ENCODE peak calls at places on chromosomes 1 and 21, in six cellular contexts. One of them, this sample, is unnamed. For H3K4me1, the result is how much of the 10 kb centered on the place peaks cover.

GRCh38 chr1:94677714-94678113 is 136.2 kb upstream of the F3 start:
- DNase-seq in stomach: no peak
- DNase-seq in suprapubic skin: no peak
- DNase-seq in left ventricle myocardium inferior: no peak
- DNase-seq in osteoblast: no peak
- DNase-seq in mammary epithelial cell: no peak
- DNase-seq in this sample: no peak

GRCh38 chr1:178093958-178094751 is at the start of gene RASAL2:
- DNase-seq in mammary epithelial cell: peak
- DNase-seq in suprapubic skin: peak
- DNase-seq in osteoblast: peak
- DNase-seq in stomach: peak
- DNase-seq in left ventricle myocardium inferior: peak
- DNase-seq in this sample: no peak

GRCh38 chr1:30305061-30305460 is 418.3 kb downstream of the MATN1 start:
- DNase-seq in stomach: no peak
- DNase-seq in mammary epithelial cell: no peak
- DNase-seq in suprapubic skin: peak
- DNase-seq in osteoblast: no peak
- DNase-seq in left ventricle myocardium inferior: no peak
- DNase-seq in this sample: no peak

GRCh38 chr1:243710467-243710866 is 139.6 kb downstream of the AKT3 start:
- DNase-seq in osteoblast: no peak
- DNase-seq in suprapubic skin: no peak
- DNase-seq in mammary epithelial cell: no peak
- DNase-seq in stomach: no peak
- DNase-seq in left ventricle myocardium inferior: no peak
- DNase-seq in this sample: peak

GRCh38 chr1:25795955-25796806 is 3.8 kb upstream of the SELENON start:
- DNase-seq in left ventricle myocardium inferior: no peak
- DNase-seq in stomach: peak
- DNase-seq in osteoblast: no peak
- DNase-seq in mammary epithelial cell: peak
- DNase-seq in suprapubic skin: no peak
- DNase-seq in this sample: peak

GRCh38 chr1:160884579-160884978 is 401 bp downstream of the ITLN1 start:
- DNase-seq in mammary epithelial cell: no peak
- DNase-seq in osteoblast: no peak
- DNase-seq in suprapubic skin: no peak
- DNase-seq in left ventricle myocardium inferior: no peak
- DNase-seq in stomach: no peak
- DNase-seq in this sample: no peak

GRCh38 chr1:29684141-29684540 is 447.8 kb downstream of the PTPRU start:
- DNase-seq in osteoblast: no peak
- DNase-seq in mammary epithelial cell: no peak
- DNase-seq in stomach: no peak
- DNase-seq in suprapubic skin: peak
- DNase-seq in left ventricle myocardium inferior: no peak
- DNase-seq in this sample: no peak

GRCh38 chr1:156160744-156161181 is 7.4 kb downstream of the SEMA4A start:
- DNase-seq in stomach: peak
- DNase-seq in left ventricle myocardium inferior: peak
- DNase-seq in osteoblast: peak
- DNase-seq in mammary epithelial cell: no peak
- DNase-seq in suprapubic skin: peak
- DNase-seq in this sample: no peak

GRCh38 chr1:220906561-220907334 is 27.5 kb downstream of the HLX start:
- DNase-seq in left ventricle myocardium inferior: no peak
- DNase-seq in suprapubic skin: no peak
- DNase-seq in stomach: no peak
- DNase-seq in osteoblast: no peak
- DNase-seq in mammary epithelial cell: peak
- DNase-seq in this sample: no peak

GRCh38 chr21:41160036-41160435 is 7.9 kb upstream of the BACE2 start:
- DNase-seq in mammary epithelial cell: no peak
- DNase-seq in suprapubic skin: no peak
- DNase-seq in left ventricle myocardium inferior: no peak
- DNase-seq in stomach: no peak
- DNase-seq in osteoblast: peak
- DNase-seq in this sample: no peak

GRCh38 chr21:44059710-44060109 is 47.5 kb upstream of the PWP2 start:
- DNase-seq in mammary epithelial cell: no peak
- DNase-seq in osteoblast: peak
- DNase-seq in stomach: no peak
- DNase-seq in suprapubic skin: peak
- DNase-seq in left ventricle myocardium inferior: no peak
- DNase-seq in this sample: no peak

GRCh38 chr21:36973986-36974850 is 7.7 kb upstream of the HLCS start:
- DNase-seq in suprapubic skin: no peak
- DNase-seq in stomach: no peak
- DNase-seq in left ventricle myocardium inferior: no peak
- DNase-seq in osteoblast: no peak
- DNase-seq in mammary epithelial cell: no peak
- DNase-seq in this sample: no peak

GRCh38 chr1:183023146-183023600 is at the start of gene LAMC1:
- DNase-seq in left ventricle myocardium inferior: peak
- DNase-seq in stomach: peak
- DNase-seq in mammary epithelial cell: peak
- DNase-seq in osteoblast: peak
- DNase-seq in suprapubic skin: peak
- DNase-seq in this sample: peak

GRCh38 chr1:164640673-164641352 is 81.8 kb downstream of the PBX1 start:
- DNase-seq in left ventricle myocardium inferior: no peak
- DNase-seq in osteoblast: no peak
- DNase-seq in stomach: peak
- DNase-seq in mammary epithelial cell: no peak
- DNase-seq in suprapubic skin: no peak
- DNase-seq in this sample: no peak

GRCh38 chr1:62834400-62834987 is 50.6 kb downstream of the ATG4C start:
- DNase-seq in mammary epithelial cell: no peak
- DNase-seq in left ventricle myocardium inferior: no peak
- DNase-seq in stomach: no peak
- DNase-seq in suprapubic skin: no peak
- DNase-seq in osteoblast: no peak
- DNase-seq in this sample: no peak

GRCh38 chr21:45074818-45075605 is 632 bp downstream of the ADARB1 start:
- DNase-seq in osteoblast: no peak
- DNase-seq in mammary epithelial cell: peak
- DNase-seq in stomach: peak
- DNase-seq in left ventricle myocardium inferior: no peak
- DNase-seq in suprapubic skin: no peak
- DNase-seq in this sample: peak

GRCh38 chr1:53295295-53295694 is 32.6 kb downstream of the LRP8 start:
- DNase-seq in mammary epithelial cell: no peak
- DNase-seq in osteoblast: no peak
- DNase-seq in left ventricle myocardium inferior: no peak
- DNase-seq in suprapubic skin: no peak
- DNase-seq in stomach: no peak
- DNase-seq in this sample: no peak

GRCh38 chr1:157288511-157288910 is 150.3 kb upstream of the ETV3 start:
- DNase-seq in osteoblast: no peak
- DNase-seq in stomach: no peak
- DNase-seq in left ventricle myocardium inferior: no peak
- DNase-seq in mammary epithelial cell: no peak
- DNase-seq in suprapubic skin: no peak
- DNase-seq in this sample: no peak

GRCh38 chr21:19507682-19508260 is 1104.2 kb upstream of the TMPRSS15 start:
- DNase-seq in mammary epithelial cell: no peak
- DNase-seq in stomach: no peak
- DNase-seq in left ventricle myocardium inferior: no peak
- DNase-seq in suprapubic skin: no peak
- DNase-seq in osteoblast: no peak
- DNase-seq in this sample: no peak

GRCh38 chr1:2639203-2639602 is 6.4 kb upstream of the MMEL1 start:
- DNase-seq in osteoblast: peak
- DNase-seq in suprapubic skin: no peak
- DNase-seq in mammary epithelial cell: no peak
- DNase-seq in stomach: peak
- DNase-seq in left ventricle myocardium inferior: no peak
- DNase-seq in this sample: no peak

GRCh38 chr1:218616681-218617080 is 271.5 kb downstream of the TGFB2 start:
- DNase-seq in mammary epithelial cell: no peak
- DNase-seq in osteoblast: no peak
- DNase-seq in suprapubic skin: no peak
- DNase-seq in left ventricle myocardium inferior: no peak
- DNase-seq in stomach: no peak
- DNase-seq in this sample: no peak

GRCh38 chr1:28428990-28429520 is 59.5 kb downstream of the PHACTR4 start:
- DNase-seq in left ventricle myocardium inferior: no peak
- DNase-seq in mammary epithelial cell: no peak
- DNase-seq in suprapubic skin: no peak
- DNase-seq in stomach: no peak
- DNase-seq in osteoblast: peak
- DNase-seq in this sample: no peak

GRCh38 chr1:55095095-55095494 is 55.7 kb downstream of the PCSK9 start:
- DNase-seq in osteoblast: no peak
- DNase-seq in left ventricle myocardium inferior: no peak
- DNase-seq in mammary epithelial cell: no peak
- DNase-seq in suprapubic skin: no peak
- DNase-seq in stomach: no peak
- DNase-seq in this sample: no peak

GRCh38 chr1:24786191-24786590 is 40.9 kb downstream of the CLIC4 start:
- DNase-seq in left ventricle myocardium inferior: no peak
- DNase-seq in mammary epithelial cell: peak
- DNase-seq in suprapubic skin: no peak
- DNase-seq in stomach: no peak
- DNase-seq in osteoblast: no peak
- DNase-seq in this sample: no peak

GRCh38 chr1:113684153-113684541 is 75.1 kb downstream of the PHTF1 start:
- DNase-seq in stomach: no peak
- DNase-seq in suprapubic skin: peak
- DNase-seq in osteoblast: no peak
- DNase-seq in left ventricle myocardium inferior: peak
- DNase-seq in mammary epithelial cell: no peak
- DNase-seq in this sample: no peak

GRCh38 chr1:41160498-41161110 is 81.5 kb downstream of the SCMH1 start:
- DNase-seq in mammary epithelial cell: no peak
- DNase-seq in osteoblast: peak
- DNase-seq in left ventricle myocardium inferior: no peak
- DNase-seq in suprapubic skin: no peak
- DNase-seq in stomach: no peak
- DNase-seq in this sample: no peak

GRCh38 chr1:60697204-60697994 is 385.0 kb upstream of the NFIA start:
- DNase-seq in stomach: no peak
- DNase-seq in mammary epithelial cell: no peak
- DNase-seq in left ventricle myocardium inferior: no peak
- DNase-seq in suprapubic skin: no peak
- DNase-seq in osteoblast: no peak
- DNase-seq in this sample: no peak

GRCh38 chr1:223022641-223023473 is 120.2 kb downstream of the TLR5 start:
- DNase-seq in left ventricle myocardium inferior: peak
- DNase-seq in stomach: no peak
- DNase-seq in mammary epithelial cell: no peak
- DNase-seq in osteoblast: peak
- DNase-seq in suprapubic skin: no peak
- DNase-seq in this sample: no peak

DNA sequence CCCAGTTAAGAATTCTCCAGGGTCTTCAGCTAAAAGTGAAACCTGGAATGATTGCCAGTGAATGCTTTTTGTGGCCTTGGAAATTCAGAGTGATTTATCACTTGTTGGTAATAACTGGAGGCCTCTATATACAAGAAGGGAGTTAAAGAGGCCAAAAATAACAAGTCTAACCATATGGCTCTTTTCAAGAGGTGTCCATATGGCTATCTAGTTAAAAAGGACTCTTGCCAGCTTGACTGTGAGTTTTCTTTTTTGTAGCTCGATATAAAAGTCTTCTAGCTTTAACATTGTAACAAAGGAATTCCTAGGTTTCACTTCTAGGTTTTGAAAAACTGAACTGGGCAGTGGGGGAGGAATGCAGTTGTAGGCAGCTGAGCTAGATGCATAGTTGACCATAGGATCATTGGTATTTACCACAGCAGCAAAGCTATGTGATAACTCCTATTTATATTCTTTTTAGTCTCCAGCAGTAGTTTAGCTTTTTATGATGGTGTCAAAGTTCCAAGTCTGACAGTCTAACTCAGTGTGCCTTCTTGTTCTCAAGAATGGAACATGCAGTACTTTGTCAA is 44.4 kb downstream of the CACHD1 start:
- DNase-seq in stomach: no peak
- DNase-seq in osteoblast: peak
- DNase-seq in suprapubic skin: no peak
- DNase-seq in mammary epithelial cell: peak
- DNase-seq in left ventricle myocardium inferior: no peak
- DNase-seq in this sample: no peak
- H3K4me1 ChIP-seq in stomach: half or more
- H3K4me1 ChIP-seq in osteoblast: under half
- H3K4me1 ChIP-seq in suprapubic skin: half or more
- H3K4me1 ChIP-seq in mammary epithelial cell: under half
- H3K4me1 ChIP-seq in left ventricle myocardium inferior: half or more
- H3K4me1 ChIP-seq in this sample: under half

GRCh38 chr1:8814870-8815269 is 2.6 kb downstream of the RERE start:
- DNase-seq in stomach: no peak
- DNase-seq in osteoblast: no peak
- DNase-seq in left ventricle myocardium inferior: no peak
- DNase-seq in suprapubic skin: no peak
- DNase-seq in mammary epithelial cell: peak
- DNase-seq in this sample: no peak
- H3K27ac ChIP-seq in stomach: no peak
- H3K27ac ChIP-seq in osteoblast: no peak
- H3K27ac ChIP-seq in left ventricle myocardium inferior: no peak
- H3K27ac ChIP-seq in suprapubic skin: no peak
- H3K27ac ChIP-seq in mammary epithelial cell: no peak
- H3K27ac ChIP-seq in this sample: no peak

GRCh38 chr1:56406821-56407220 is 172.5 kb downstream of the PLPP3 start:
- DNase-seq in osteoblast: no peak
- DNase-seq in mammary epithelial cell: no peak
- DNase-seq in left ventricle myocardium inferior: no peak
- DNase-seq in stomach: no peak
- DNase-seq in suprapubic skin: no peak
- DNase-seq in this sample: no peak

GRCh38 chr1:56410405-56410804 is 169.0 kb downstream of the PLPP3 start:
- DNase-seq in osteoblast: no peak
- DNase-seq in stomach: no peak
- DNase-seq in suprapubic skin: no peak
- DNase-seq in mammary epithelial cell: no peak
- DNase-seq in left ventricle myocardium inferior: no peak
- DNase-seq in this sample: no peak

GRCh38 chr1:56411484-56412180 is 167.7 kb downstream of the PLPP3 start:
- DNase-seq in stomach: no peak
- DNase-seq in mammary epithelial cell: no peak
- DNase-seq in osteoblast: peak
- DNase-seq in suprapubic skin: no peak
- DNase-seq in left ventricle myocardium inferior: peak
- DNase-seq in this sample: no peak

GRCh38 chr1:56411021-56411420 is 168.3 kb downstream of the PLPP3 start:
- DNase-seq in left ventricle myocardium inferior: no peak
- DNase-seq in mammary epithelial cell: no peak
- DNase-seq in suprapubic skin: no peak
- DNase-seq in osteoblast: no peak
- DNase-seq in stomach: no peak
- DNase-seq in this sample: no peak

GRCh38 chr1:56409112-56409691 is 170.2 kb downstream of the PLPP3 start:
- DNase-seq in osteoblast: peak
- DNase-seq in suprapubic skin: no peak
- DNase-seq in left ventricle myocardium inferior: peak
- DNase-seq in mammary epithelial cell: peak
- DNase-seq in stomach: peak
- DNase-seq in this sample: peak
- TF ChIP-seq CTCF in osteoblast: peak
- TF ChIP-seq CTCF in suprapubic skin: no peak
- TF ChIP-seq CTCF in left ventricle myocardium inferior: peak
- TF ChIP-seq CTCF in mammary epithelial cell: peak
- TF ChIP-seq CTCF in stomach: peak
- TF ChIP-seq CTCF in this sample: peak

GRCh38 chr1:17621691-17622090 is 82.2 kb downstream of the ARHGEF10L start:
- DNase-seq in osteoblast: peak
- DNase-seq in stomach: no peak
- DNase-seq in suprapubic skin: no peak
- DNase-seq in mammary epithelial cell: no peak
- DNase-seq in left ventricle myocardium inferior: no peak
- DNase-seq in this sample: no peak
- H3K4me1 ChIP-seq in osteoblast: under half
- H3K4me1 ChIP-seq in stomach: half or more
- H3K4me1 ChIP-seq in suprapubic skin: under half
- H3K4me1 ChIP-seq in mammary epithelial cell: under half
- H3K4me1 ChIP-seq in left ventricle myocardium inferior: half or more
- H3K4me1 ChIP-seq in this sample: under half

This sample was measured in foreskin keratinocyte.